ENCODE peak calls at places on chromosomes 7 and 10, in nine cellular contexts. G, V, D, Z, H, K, T, E and N are unnamed samples.

GRCh38 chr10:17066000-17066399 is 63.6 kb downstream of the CUBN start:
- DNase-seq in G (no peak), V (no peak), D (no peak), Z (no peak), H (no peak), K (no peak), T (no peak), E (no peak), N (no peak)

GRCh38 chr10:132389631-132390454 is 7.2 kb upstream of the PWWP2B start:
- DNase-seq in G (no peak), V (no peak), D (peak), Z (peak), H (peak), K (no peak), T (peak), E (peak), N (no peak)

GRCh38 chr7:79227035-79227434 is 226.4 kb downstream of the MAGI2 start:
- DNase-seq in G (peak), V (no peak), D (no peak), Z (no peak), H (no peak), K (no peak), T (peak), E (no peak), N (peak)

GRCh38 chr7:29851487-29851886 is 45.2 kb downstream of the WIPF3 start:
- DNase-seq in G (no peak), V (peak), D (no peak), Z (no peak), H (no peak), K (no peak), T (no peak), E (no peak), N (no peak)

GRCh38 chr7:47336178-47337020 is 245.5 kb downstream of the TNS3 start:
- DNase-seq in G (peak), V (peak), D (no peak), Z (peak), H (peak), K (no peak), T (peak), E (peak), N (no peak)

GRCh38 chr10:15879058-15879457 is 18.8 kb upstream of the MINDY3 start:
- DNase-seq in G (no peak), V (no peak), D (peak), Z (peak), H (no peak), K (no peak), T (peak), E (peak), N (peak)

GRCh38 chr7:57424515-57425238 is 25.3 kb upstream of the ZNF716 start:
- DNase-seq in G (no peak), V (no peak), D (no peak), Z (no peak), H (no peak), K (no peak), T (no peak), E (no peak), N (no peak)

GRCh38 chr10:1989090-1989489 is 251.8 kb upstream of the ADARB2 start:
- DNase-seq in G (no peak), V (no peak), D (no peak), Z (no peak), H (no peak), K (no peak), T (no peak), E (no peak), N (no peak)

GRCh38 chr10:102773986-102774385 is 30.2 kb downstream of the WBP1L start:
- DNase-seq in G (no peak), V (peak), D (no peak), Z (no peak), H (no peak), K (no peak), T (no peak), E (peak), N (peak)

GRCh38 chr7:84506151-84506550 is 311.6 kb upstream of the SEMA3A start:
- DNase-seq in G (no peak), V (no peak), D (peak), Z (peak), H (no peak), K (no peak), T (peak), E (no peak), N (no peak)

GRCh38 chr7:151754142-151754590 is 122.7 kb downstream of the PRKAG2 start:
- DNase-seq in G (peak), V (peak), D (peak), Z (peak), H (peak), K (peak), T (peak), E (peak), N (peak)

GRCh38 chr10:118965636-118966035 is 63.9 kb upstream of the NANOS1 start:
- DNase-seq in G (no peak), V (no peak), D (peak), Z (no peak), H (no peak), K (no peak), T (no peak), E (no peak), N (no peak)

GRCh38 chr7:7100432-7100849 is 81.9 kb upstream of the C1GALT1 start:
- DNase-seq in G (no peak), V (no peak), D (peak), Z (peak), H (no peak), K (no peak), T (no peak), E (peak), N (peak)

GRCh38 chr10:5497289-5497688 is 2.1 kb downstream of the CALML5 start:
- DNase-seq in G (no peak), V (no peak), D (no peak), Z (no peak), H (no peak), K (no peak), T (no peak), E (no peak), N (no peak)

GRCh38 chr7:42689626-42690025 is 222.2 kb downstream of the C7orf25 start:
- DNase-seq in G (no peak), V (no peak), D (no peak), Z (no peak), H (no peak), K (no peak), T (no peak), E (no peak), N (no peak)

GRCh38 chr10:58951750-58952149 is 224.7 kb upstream of the PHYHIPL start:
- DNase-seq in G (peak), V (no peak), D (peak), Z (peak), H (no peak), K (no peak), T (no peak), E (peak), N (no peak)

GRCh38 chr7:44696728-44697127 is 51.9 kb upstream of the ZMIZ2 start:
- DNase-seq in G (no peak), V (no peak), D (no peak), Z (no peak), H (peak), K (no peak), T (no peak), E (no peak), N (no peak)

GRCh38 chr7:133705596-133705995 is 421.5 kb upstream of the LRGUK start:
- DNase-seq in G (peak), V (no peak), D (no peak), Z (peak), H (no peak), K (no peak), T (no peak), E (peak), N (peak)

GRCh38 chr7:28083159-28083997 is 97.2 kb downstream of the JAZF1 start:
- DNase-seq in G (peak), V (no peak), D (peak), Z (peak), H (no peak), K (no peak), T (peak), E (peak), N (no peak)

GRCh38 chr7:12716134-12716667 is 28.8 kb downstream of the ARL4A start:
- DNase-seq in G (no peak), V (no peak), D (no peak), Z (no peak), H (no peak), K (no peak), T (peak), E (peak), N (no peak)

GRCh38 chr7:98210513-98211220 is 572 bp upstream of the BHLHA15 start:
- DNase-seq in G (no peak), V (no peak), D (peak), Z (peak), H (peak), K (no peak), T (no peak), E (peak), N (no peak)

GRCh38 chr10:116974442-116975005 is 30.5 kb downstream of the SHTN1 start:
- DNase-seq in G (peak), V (no peak), D (no peak), Z (peak), H (no peak), K (no peak), T (peak), E (peak), N (peak)

GRCh38 chr7:132580277-132580676 is 4.0 kb upstream of the PLXNA4 start:
- DNase-seq in G (no peak), V (no peak), D (peak), Z (peak), H (no peak), K (no peak), T (no peak), E (no peak), N (no peak)

GRCh38 chr7:2172311-2173183 is 60.2 kb downstream of the MAD1L1 start:
- DNase-seq in G (peak), V (no peak), D (peak), Z (peak), H (no peak), K (peak), T (peak), E (peak), N (peak)

GRCh38 chr10:99234739-99235468 is 748 bp downstream of the HPSE2 start:
- DNase-seq in G (no peak), V (no peak), D (peak), Z (peak), H (no peak), K (no peak), T (peak), E (peak), N (peak)

GRCh38 chr10:46298346-46299266 is 11.8 kb downstream of the ANTXRL start:
- DNase-seq in G (no peak), V (no peak), D (no peak), Z (no peak), H (peak), K (no peak), T (no peak), E (no peak), N (no peak)

GRCh38 chr7:92751902-92752901 is 84.2 kb downstream of the CDK6 start:
- DNase-seq in G (peak), V (no peak), D (peak), Z (peak), H (no peak), K (no peak), T (peak), E (peak), N (peak)

GRCh38 chr7:14377646-14378266 is 388.3 kb upstream of the ETV1 start:
- DNase-seq in G (peak), V (no peak), D (no peak), Z (peak), H (no peak), K (no peak), T (peak), E (peak), N (peak)

GRCh38 chr7:139075031-139075652 is 34.4 kb downstream of the ZC3HAV1 start:
- DNase-seq in G (peak), V (peak), D (peak), Z (peak), H (no peak), K (peak), T (peak), E (peak), N (peak)

GRCh38 chr10:15856328-15857000 is 3.8 kb downstream of the MINDY3 start:
- DNase-seq in G (no peak), V (no peak), D (peak), Z (peak), H (no peak), K (no peak), T (no peak), E (no peak), N (no peak)

GRCh38 chr10:57992321-57993077 is 275.2 kb downstream of the IPMK start:
- DNase-seq in G (no peak), V (no peak), D (peak), Z (peak), H (no peak), K (no peak), T (no peak), E (no peak), N (peak)

GRCh38 chr7:157501576-157501975 is 164.8 kb downstream of the DNAJB6 start:
- DNase-seq in G (no peak), V (no peak), D (no peak), Z (no peak), H (no peak), K (no peak), T (no peak), E (no peak), N (no peak)

GRCh38 chr7:26233902-26234511 is 32.5 kb downstream of the CBX3 start:
- DNase-seq in G (no peak), V (no peak), D (no peak), Z (no peak), H (no peak), K (no peak), T (no peak), E (no peak), N (no peak)

GRCh38 chr7:391411-391951 is 101.5 kb downstream of the FOXL3 start:
- DNase-seq in G (no peak), V (no peak), D (no peak), Z (no peak), H (peak), K (peak), T (no peak), E (no peak), N (no peak)

GRCh38 chr7:36775673-36776072 is 51.4 kb upstream of the AOAH start:
- DNase-seq in G (no peak), V (no peak), D (no peak), Z (no peak), H (no peak), K (no peak), T (no peak), E (no peak), N (no peak)

GRCh38 chr7:122225874-122226273 is 78.7 kb downstream of the FEZF1 start:
- DNase-seq in G (no peak), V (no peak), D (no peak), Z (no peak), H (no peak), K (no peak), T (no peak), E (no peak), N (no peak)

GRCh38 chr10:28382520-28383269 is 79.8 kb upstream of the MPP7 start:
- DNase-seq in G (peak), V (no peak), D (peak), Z (peak), H (no peak), K (no peak), T (peak), E (no peak), N (no peak)

GRCh38 chr10:31490858-31491504 is 172.0 kb downstream of the ZEB1 start:
- DNase-seq in G (peak), V (peak), D (peak), Z (peak), H (no peak), K (no peak), T (peak), E (peak), N (peak)

GRCh38 chr7:74138945-74139843 is 35.0 kb upstream of the EIF4H start:
- DNase-seq in G (no peak), V (no peak), D (no peak), Z (no peak), H (no peak), K (no peak), T (no peak), E (no peak), N (no peak)

DNA sequence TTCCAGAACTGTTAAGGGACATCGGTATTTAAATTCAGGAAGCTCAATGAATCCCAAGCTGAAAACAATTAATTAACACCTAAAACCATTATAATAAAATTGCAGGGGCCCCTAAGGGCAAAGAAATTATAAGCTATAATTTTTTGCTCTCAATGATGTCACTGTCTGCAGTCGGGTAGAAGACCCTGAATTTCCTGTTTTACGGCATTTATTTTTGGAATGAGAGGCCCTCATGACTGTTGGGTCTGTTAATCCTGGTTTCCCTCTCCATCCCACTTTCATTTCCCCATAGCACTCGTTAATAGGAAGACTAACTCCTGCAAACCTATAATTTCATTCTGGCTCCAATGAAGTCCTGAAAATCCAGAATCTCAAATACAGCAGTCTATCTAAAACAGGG is 25.8 kb upstream of the GPR37 start:
- DNase-seq in G (no peak), V (no peak), D (no peak), Z (no peak), H (no peak), K (no peak), T (no peak), E (no peak), N (no peak)
- TF ChIP-seq CTCF in G (no peak), V (no peak), D (no peak), Z (no peak), H (no peak), K (no peak), T (no peak), E (no peak), N (no peak)

DNA sequence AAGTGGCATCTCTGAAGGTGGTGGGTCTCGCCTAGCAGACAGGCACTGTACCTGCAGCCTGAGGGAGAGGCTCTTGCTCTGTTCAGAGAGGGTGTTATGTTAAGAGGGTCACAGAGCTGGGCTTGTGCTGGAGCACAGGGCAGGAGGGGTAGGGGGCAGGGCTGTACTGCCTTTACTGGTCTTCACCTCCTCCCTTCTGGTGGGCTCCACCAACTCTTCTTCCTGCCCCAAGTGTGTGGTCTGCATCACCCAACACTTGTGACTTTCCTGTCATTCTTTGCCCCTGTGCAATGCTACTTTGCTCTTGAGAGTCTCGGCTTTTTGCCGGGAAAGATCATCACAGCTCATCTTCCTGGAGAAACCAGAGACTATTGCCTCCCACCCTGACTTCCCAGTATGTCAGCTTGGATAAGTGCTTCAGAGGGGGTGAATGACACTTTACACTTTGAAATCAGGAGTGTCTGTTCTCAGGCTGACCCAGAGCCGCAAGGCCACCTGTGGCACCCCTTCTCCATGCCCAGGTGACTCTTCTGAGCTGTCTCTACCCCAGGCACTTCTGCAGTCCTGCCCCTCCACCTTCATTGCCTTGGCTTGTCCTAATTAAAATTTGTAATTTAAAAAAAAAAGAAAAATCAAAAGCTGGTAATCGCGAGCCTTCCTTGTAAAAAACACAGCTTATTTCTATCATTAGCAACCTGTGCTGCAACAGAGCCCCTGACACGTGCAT is 38.4 kb upstream of the IKZF1 start:
- DNase-seq in G (no peak), V (no peak), D (no peak), Z (no peak), H (no peak), K (no peak), T (no peak), E (no peak), N (no peak)
- H3K4me3 ChIP-seq in G (no peak), V (peak), D (no peak), Z (no peak), H (no peak), K (no peak), T (no peak), E (no peak), N (no peak)

GRCh38 chr7:40043164-40043563 is 91.3 kb downstream of the MPLKIP start:
- DNase-seq in G (no peak), V (no peak), D (no peak), Z (no peak), H (no peak), K (no peak), T (no peak), E (no peak), N (no peak)

DNA sequence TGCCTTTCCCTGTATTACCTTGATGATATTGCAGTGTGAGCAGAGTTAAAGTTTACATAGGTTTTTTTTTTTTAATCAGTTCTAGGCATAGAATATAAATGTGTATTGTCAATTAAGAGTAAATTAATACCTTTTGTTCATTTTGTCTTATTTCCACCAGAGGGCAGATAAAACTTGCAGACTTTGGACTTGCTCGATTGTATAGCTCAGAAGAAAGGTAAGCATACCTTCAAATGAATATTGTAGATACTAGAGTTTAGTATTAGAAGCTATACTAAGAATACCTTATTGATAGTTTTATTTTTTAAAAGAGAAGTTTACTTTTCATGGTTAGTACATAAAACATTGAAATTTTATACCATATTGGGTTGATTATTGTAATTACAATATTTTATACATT is 86.8 kb downstream of the MPLKIP start:
- DNase-seq in G (no peak), V (no peak), D (no peak), Z (no peak), H (no peak), K (no peak), T (no peak), E (no peak), N (no peak)
- TF ChIP-seq CTCF in G (peak), V (no peak), D (peak), Z (peak), H (no peak), K (no peak), T (no peak), E (peak), N (peak)

DNA sequence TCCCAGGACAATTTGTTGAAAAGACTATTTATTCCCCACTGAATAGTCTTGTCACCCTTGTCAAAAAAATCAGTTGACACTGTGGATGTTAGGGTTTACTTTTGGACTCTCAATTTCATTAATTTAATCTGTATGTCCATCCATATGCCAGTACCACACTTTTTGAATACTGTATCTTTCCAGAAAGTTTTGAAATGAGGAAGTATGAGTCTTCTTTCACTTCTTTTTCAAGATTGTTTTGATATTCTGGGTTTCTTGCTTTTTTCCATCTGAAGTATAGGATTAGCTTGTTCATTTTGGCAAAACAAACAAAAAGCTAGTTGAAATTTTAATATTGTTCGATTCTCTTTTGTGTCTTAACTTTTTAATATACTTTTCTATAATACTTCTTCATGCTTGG is 21.7 kb downstream of the KLHDC10 start:
- DNase-seq in G (no peak), V (no peak), D (no peak), Z (no peak), H (no peak), K (no peak), T (no peak), E (no peak), N (no peak)
- H3K4me3 ChIP-seq in G (no peak), V (no peak), D (no peak), Z (no peak), H (no peak), K (no peak), T (no peak), E (no peak), N (no peak)

DNA sequence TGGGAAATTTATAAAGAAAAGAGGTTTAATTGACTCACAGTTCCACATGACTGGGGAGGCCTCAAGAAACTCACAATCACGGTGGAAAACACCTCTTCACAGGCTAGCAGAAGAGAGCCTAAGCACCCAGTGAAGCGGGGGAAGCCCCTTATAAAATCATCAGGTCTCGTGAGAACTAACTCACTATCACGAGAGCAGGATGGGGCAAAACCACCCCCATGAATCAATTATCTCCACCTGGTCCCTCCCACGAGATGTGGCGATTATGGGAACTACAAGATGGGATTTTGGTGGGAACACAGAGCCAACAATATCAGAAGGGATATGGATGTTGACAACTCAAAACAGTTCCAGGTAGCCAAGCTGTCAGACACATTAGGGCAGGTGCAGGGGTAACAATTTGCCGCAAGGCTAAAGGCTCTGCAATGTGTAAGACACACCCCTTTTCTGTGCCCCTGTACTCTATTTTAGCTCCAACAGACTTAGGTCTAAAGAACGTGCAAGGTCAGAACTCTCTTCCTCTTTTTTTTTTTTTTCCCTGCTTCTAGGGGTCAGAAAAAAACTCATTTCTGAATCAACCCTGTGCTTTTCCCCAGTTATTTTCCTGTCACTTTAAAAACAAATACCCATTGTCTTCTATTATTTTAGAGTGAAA is 30.7 kb upstream of the RBM20 start:
- DNase-seq in G (no peak), V (no peak), D (no peak), Z (no peak), H (no peak), K (no peak), T (no peak), E (no peak), N (no peak)
- TF ChIP-seq CTCF in G (no peak), V (no peak), D (no peak), Z (no peak), H (no peak), K (no peak), T (no peak), E (no peak), N (no peak)